ENCODE peak calls at places on chromosomes 11 and 22, in seven cellular contexts. B is CD8-positive, alpha-beta T cell; Z is mesenchymal stem cell; V is mesendoderm; K is endodermal cell; W is esophagus squamous epithelium; H is GM23248. F is an unnamed sample.

GRCh38 chr22:28904211-28904808 is 20.9 kb downstream of the ZNRF3 start:
- DNase-seq in K (no peak), H (peak; percentile 20), V (peak; percentile 60), B (no peak), W (no peak), Z (peak; percentile 29), F (no peak)

GRCh38 chr11:28400236-28401100 is 292.3 kb downstream of the METTL15 start:
- DNase-seq in Z (peak; percentile 62), B (no peak), W (no peak), K (no peak), H (peak; percentile 35), V (peak; percentile 6), F (no peak)

GRCh38 chr22:30287626-30288413 is 1.5 kb downstream of the CASTOR1 start:
- DNase-seq in V (peak; percentile 98), B (peak; percentile 83), W (peak; percentile 51), Z (peak; percentile 96), H (peak; percentile 91), K (peak; percentile 96), F (no peak)

GRCh38 chr11:76313913-76314740 is 66.8 kb downstream of the THAP12 start:
- DNase-seq in B (no peak), H (peak; percentile 45), V (peak; percentile 85), K (peak; percentile 84), W (no peak), Z (peak; percentile 64), F (no peak)

GRCh38 chr22:37328017-37328416 is 45.7 kb downstream of the CYTH4 start:
- DNase-seq in K (no peak), Z (peak; percentile 36), H (peak; percentile 91), V (no peak), W (no peak), B (no peak), F (no peak)

GRCh38 chr11:25065711-25066110 is 568.9 kb downstream of the LUZP2 start:
- DNase-seq in K (no peak), B (no peak), H (peak; percentile 1), W (no peak), Z (peak; percentile 26), V (no peak), F (no peak)

GRCh38 chr11:62665075-62665629 is at the start of the genes C11orf98 and CSKMT:
- DNase-seq in H (peak; percentile 96), W (peak; percentile 68), B (peak; percentile 95), Z (peak; percentile 95), K (peak; percentile 98), V (peak; percentile 96), F (peak; percentile 77)

GRCh38 chr22:26857169-26857568 is 199.8 kb downstream of the MIAT start:
- DNase-seq in H (no peak), Z (no peak), B (no peak), W (no peak), V (no peak), K (no peak), F (no peak)

GRCh38 chr11:99368579-99368978 is 347.8 kb downstream of the CNTN5 start:
- DNase-seq in V (no peak), B (no peak), Z (peak; percentile 91), K (no peak), H (peak; percentile 34), W (no peak), F (no peak)

DNA sequence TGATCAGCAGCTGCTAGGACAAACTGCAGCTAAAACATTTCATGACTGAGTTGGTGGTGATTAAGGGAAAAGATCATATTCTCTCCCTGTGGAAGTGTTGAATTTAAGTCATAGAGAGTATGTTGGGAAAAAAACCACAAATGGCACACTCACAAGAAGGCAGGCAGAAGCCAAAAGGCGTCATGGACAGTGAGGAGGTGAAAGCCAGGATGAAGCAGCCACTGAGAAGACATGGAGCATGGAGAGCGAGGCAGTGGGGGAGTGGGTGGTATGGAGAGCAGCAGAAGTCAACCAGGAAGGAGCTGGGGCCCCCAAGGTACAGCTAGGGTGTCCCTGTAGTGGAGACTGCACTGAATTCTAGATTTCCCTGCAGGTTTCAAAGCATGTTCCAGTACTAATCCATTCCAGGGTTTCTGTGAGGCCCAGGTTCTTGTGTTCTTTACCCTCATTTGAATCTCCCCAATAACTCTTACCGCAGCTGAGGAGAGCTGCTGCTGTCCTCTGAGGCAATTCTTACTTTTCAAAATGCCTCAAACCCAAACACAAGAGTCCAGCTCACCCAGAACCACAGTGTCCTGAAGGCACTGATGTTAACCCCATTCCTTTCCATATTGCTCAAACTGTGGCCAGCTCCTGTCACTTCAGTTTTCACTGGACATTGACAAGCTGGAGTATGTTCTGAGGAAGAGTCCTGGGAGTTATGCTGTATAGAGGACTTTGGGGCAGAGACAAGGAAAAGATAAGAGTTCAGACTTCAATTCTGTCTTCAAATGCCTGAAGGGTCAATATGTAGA is 191.8 kb upstream of the E2F8 start:
- DNase-seq in K (peak; percentile 61), H (peak; percentile 92), W (no peak), Z (peak; percentile 92), V (peak; percentile 35), B (no peak), F (no peak)
- H3K27ac ChIP-seq in K (no peak overlapping the region), H (peak overlapping the region; percentile 44), W (peak overlapping the region; percentile 45), Z (no peak overlapping the region), V (no peak overlapping the region), B (no peak overlapping the region), F (no peak overlapping the region)

GRCh38 chr11:17986007-17986710 is 26.7 kb downstream of the SERGEF start:
- DNase-seq in H (peak; percentile 94), B (no peak), V (no peak), Z (no peak), K (no peak), W (no peak), F (no peak)
- H3K27ac ChIP-seq in H (peak overlapping the region; percentile 73), B (no peak overlapping the region), V (no peak overlapping the region), Z (no peak overlapping the region), K (no peak overlapping the region), W (peak overlapping the region; percentile 17), F (peak overlapping the region; percentile 77)

GRCh38 chr11:12689029-12689755 is 15.0 kb downstream of the TEAD1 start:
- DNase-seq in Z (no peak), W (no peak), V (no peak), H (peak; percentile 63), K (no peak), B (no peak), F (no peak)
- H3K27ac ChIP-seq in Z (no peak overlapping the region), W (no peak overlapping the region), V (no peak overlapping the region), H (peak overlapping the region; percentile 17), K (no peak overlapping the region), B (no peak overlapping the region), F (no peak overlapping the region)

GRCh38 chr11:74466916-74467885 is at the start of gene KCNE3:
- DNase-seq in V (peak; percentile 72), Z (peak; percentile 16), K (peak; percentile 87), W (no peak), H (peak; percentile 44), B (no peak), F (no peak)
- H3K27ac ChIP-seq in V (peak within 1 kb of the TSS; percentile 74), Z (peak within 1 kb of the TSS; percentile 98), K (no peak within 1 kb of the TSS), W (peak within 1 kb of the TSS; percentile 78), H (no peak within 1 kb of the TSS), B (no peak within 1 kb of the TSS), F (no peak within 1 kb of the TSS)

DNA sequence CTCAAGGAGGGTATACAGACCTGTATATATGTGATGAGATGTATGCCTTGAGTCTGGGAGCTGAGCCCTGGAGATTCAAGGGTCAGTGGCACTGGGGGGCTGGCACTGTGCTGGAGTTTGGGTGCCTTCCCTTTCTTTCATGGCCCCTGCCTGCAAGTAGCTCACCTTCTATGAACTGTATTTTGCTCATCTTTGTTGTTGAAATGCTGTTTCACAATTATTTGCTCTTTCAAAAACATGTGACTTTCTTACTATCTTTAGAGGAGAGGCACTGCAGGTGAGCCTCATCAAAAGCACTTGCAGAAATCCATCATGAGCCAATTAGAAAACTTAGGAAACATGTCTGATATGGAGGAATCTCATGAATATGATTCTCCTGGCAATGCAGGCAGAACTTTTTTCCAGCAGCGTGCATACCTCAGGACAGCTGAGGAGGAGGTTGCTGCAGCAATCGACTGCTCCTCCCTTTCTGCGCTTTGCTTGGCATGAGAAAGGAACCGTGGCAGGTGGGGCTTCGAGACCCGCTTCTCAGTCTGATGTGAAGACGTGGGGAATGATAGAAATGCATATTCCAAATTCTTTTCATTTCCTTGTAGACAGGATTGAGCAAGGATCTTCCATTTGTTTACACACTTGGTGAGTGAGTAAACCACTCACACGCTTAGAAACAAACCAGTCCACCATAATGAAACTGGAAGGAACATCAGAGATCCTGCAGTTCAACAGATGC is 178.4 kb upstream of the E2F8 start:
- DNase-seq in W (no peak), B (no peak), H (peak; percentile 46), K (no peak), V (no peak), Z (peak; percentile 90), F (no peak)
- H3K27ac ChIP-seq in W (peak overlapping the region; percentile 14), B (no peak overlapping the region), H (peak overlapping the region; percentile 28), K (no peak overlapping the region), V (no peak overlapping the region), Z (no peak overlapping the region), F (no peak overlapping the region)

GRCh38 chr11:65552413-65552951 is 5.7 kb downstream of the LTBP3 start:
- DNase-seq in W (no peak), B (no peak), H (no peak), V (peak; percentile 57), K (peak; percentile 65), Z (no peak), F (no peak)
- H3K27ac ChIP-seq in W (peak overlapping the region; percentile 42), B (no peak overlapping the region), H (no peak overlapping the region), V (no peak overlapping the region), K (no peak overlapping the region), Z (no peak overlapping the region), F (no peak overlapping the region)

DNA sequence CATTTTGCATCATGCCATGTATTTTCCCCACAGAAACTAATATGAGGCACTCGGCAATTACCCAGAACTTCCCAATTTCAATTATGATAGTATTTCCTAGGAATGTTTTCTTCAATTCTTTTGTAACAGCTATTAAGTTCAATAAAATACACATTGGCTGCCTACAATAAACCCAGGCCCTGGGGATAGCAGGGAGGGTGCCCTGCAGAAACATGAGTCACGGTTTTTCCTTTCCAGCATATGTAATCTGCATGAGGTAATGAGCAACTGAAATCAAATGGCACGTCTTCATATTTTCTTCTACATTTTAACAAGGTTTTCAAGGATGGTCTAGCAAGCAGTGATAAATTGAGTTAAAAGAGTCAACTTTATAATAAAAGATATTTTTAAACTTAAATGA is 32.0 kb downstream of the GUCY1A2 start:
- DNase-seq in H (peak; percentile 92), W (no peak), K (no peak), Z (peak; percentile 39), V (no peak), B (no peak), F (no peak)
- H3K27ac ChIP-seq in H (peak overlapping the region; percentile 67), W (no peak overlapping the region), K (no peak overlapping the region), Z (no peak overlapping the region), V (no peak overlapping the region), B (no peak overlapping the region), F (no peak overlapping the region)

DNA sequence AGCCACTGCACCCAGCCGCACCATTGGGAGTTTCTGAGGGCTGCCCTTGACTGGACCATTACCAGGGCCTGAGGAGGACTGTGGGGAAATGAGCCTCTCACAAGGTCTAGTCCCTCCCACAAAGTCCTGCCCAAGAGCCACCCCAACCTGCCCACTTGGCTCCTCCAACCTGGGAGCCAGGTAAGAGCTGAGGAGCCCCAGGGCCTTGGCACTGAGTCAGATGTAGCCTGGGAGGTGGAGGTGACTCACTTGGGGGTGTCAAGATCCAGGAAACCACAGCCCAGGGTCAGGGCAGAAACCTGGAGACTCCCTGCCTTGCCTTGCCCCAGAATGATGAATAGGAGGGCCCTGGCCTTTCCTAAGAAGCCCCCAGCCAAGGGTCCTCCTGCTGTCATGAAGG is 25.8 kb upstream of the P2RY2 start:
- DNase-seq in H (no peak), B (no peak), Z (no peak), K (no peak), V (no peak), W (no peak), F (no peak)
- H3K27ac ChIP-seq in H (no peak overlapping the region), B (no peak overlapping the region), Z (no peak overlapping the region), K (no peak overlapping the region), V (no peak overlapping the region), W (peak overlapping the region; percentile 89), F (no peak overlapping the region)

F was measured in thoracic aorta.